ENCODE peak calls at places on chromosome 13, in seven cellular contexts. J, W, E, G, B, U and A are unnamed samples.

GRCh38 chr13:43608400-43609137 is 178.2 kb downstream of the ENOX1 start:
- DNase-seq in J (no peak), W (no peak), E (no peak), G (no peak), B (no peak), U (no peak), A (no peak)

GRCh38 chr13:60574706-60575105 is 177.7 kb downstream of the TDRD3 start:
- DNase-seq in J (no peak), W (no peak), E (no peak), G (no peak), B (no peak), U (no peak), A (no peak)

GRCh38 chr13:32261567-32261966 is 53.6 kb downstream of the ZAR1L start:
- DNase-seq in J (peak; percentile 80), W (no peak), E (no peak), G (peak; percentile 79), B (peak; percentile 8), U (no peak), A (no peak)

GRCh38 chr13:28655566-28655965 is 3.4 kb upstream of the POMP start:
- DNase-seq in J (no peak), W (no peak), E (no peak), G (no peak), B (no peak), U (no peak), A (no peak)

GRCh38 chr13:99307648-99308339 is 595 bp upstream of the GPR183 start:
- DNase-seq in J (no peak), W (no peak), E (peak; percentile 58), G (peak; percentile 73), B (no peak), U (no peak), A (peak; percentile 16)

GRCh38 chr13:19587635-19588300 is 26.4 kb upstream of the TPTE2 start:
- DNase-seq in J (no peak), W (no peak), E (no peak), G (peak; percentile 27), B (no peak), U (no peak), A (peak; percentile 51)

GRCh38 chr13:33040116-33040515 is 23.9 kb downstream of the KL start:
- DNase-seq in J (no peak), W (no peak), E (no peak), G (no peak), B (no peak), U (no peak), A (no peak)

GRCh38 chr13:102145750-102146149 is 256.1 kb downstream of the FGF14 start:
- DNase-seq in J (no peak), W (no peak), E (no peak), G (no peak), B (no peak), U (no peak), A (no peak)

GRCh38 chr13:82674546-82674945 is 1207.7 kb downstream of the SLITRK1 start:
- DNase-seq in J (no peak), W (no peak), E (no peak), G (no peak), B (no peak), U (no peak), A (no peak)

GRCh38 chr13:96710166-96710866 is 284.0 kb downstream of the OXGR1 start:
- DNase-seq in J (no peak), W (no peak), E (no peak), G (peak; percentile 20), B (no peak), U (no peak), A (no peak)

GRCh38 chr13:26544707-26545106 is 12.8 kb upstream of the WASF3 start:
- DNase-seq in J (no peak), W (no peak), E (no peak), G (no peak), B (no peak), U (no peak), A (no peak)

GRCh38 chr13:95540848-95541247 is 11.7 kb upstream of the CLDN10 start:
- DNase-seq in J (peak; percentile 89), W (no peak), E (no peak), G (no peak), B (no peak), U (no peak), A (no peak)

GRCh38 chr13:94673841-94674240 is 38.5 kb downstream of the SOX21 start:
- DNase-seq in J (no peak), W (no peak), E (no peak), G (no peak), B (no peak), U (no peak), A (no peak)

GRCh38 chr13:54368387-54368786 is 1339.8 kb downstream of the OLFM4 start:
- DNase-seq in J (no peak), W (no peak), E (no peak), G (no peak), B (no peak), U (no peak), A (no peak)

GRCh38 chr13:34764246-34764645 is 177.8 kb upstream of the NBEA start:
- DNase-seq in J (no peak), W (no peak), E (no peak), G (no peak), B (no peak), U (no peak), A (no peak)

GRCh38 chr13:106858910-106859309 is 291.0 kb upstream of the ARGLU1 start:
- DNase-seq in J (no peak), W (no peak), E (no peak), G (no peak), B (no peak), U (no peak), A (no peak)

GRCh38 chr13:44565881-44566280 is 10.2 kb downstream of the TSC22D1 start:
- DNase-seq in J (no peak), W (no peak), E (no peak), G (no peak), B (no peak), U (no peak), A (no peak)

GRCh38 chr13:79990048-79990447 is 350.9 kb downstream of the SPRY2 start:
- DNase-seq in J (no peak), W (no peak), E (no peak), G (no peak), B (no peak), U (no peak), A (no peak)

GRCh38 chr13:19981685-19982238 is 23.2 kb downstream of the ZMYM2 start:
- DNase-seq in J (no peak), W (no peak), E (no peak), G (no peak), B (no peak), U (no peak), A (no peak)

GRCh38 chr13:113109151-113110047 is 3.8 kb downstream of the F7 start:
- DNase-seq in J (peak; percentile 54), W (no peak), E (no peak), G (no peak), B (no peak), U (no peak), A (no peak)

GRCh38 chr13:29858667-29859066 is 8.2 kb upstream of the UBL3 start:
- DNase-seq in J (no peak), W (no peak), E (no peak), G (no peak), B (no peak), U (no peak), A (no peak)

GRCh38 chr13:29483211-29483610 is 112.3 kb downstream of the SLC7A1 start:
- DNase-seq in J (no peak), W (no peak), E (no peak), G (no peak), B (no peak), U (no peak), A (no peak)

GRCh38 chr13:113144255-113144629 is 14.2 kb upstream of the PROZ start:
- DNase-seq in J (peak; percentile 50), W (no peak), E (no peak), G (no peak), B (no peak), U (no peak), A (no peak)

GRCh38 chr13:101289764-101290163 is 126.5 kb downstream of the NALCN start:
- DNase-seq in J (peak; percentile 90), W (no peak), E (no peak), G (peak; percentile 33), B (peak; percentile 40), U (no peak), A (peak; percentile 31)

GRCh38 chr13:30796833-30797601 is 61.7 kb downstream of the ALOX5AP start:
- DNase-seq in J (no peak), W (no peak), E (peak; percentile 23), G (peak; percentile 79), B (no peak), U (no peak), A (no peak)

GRCh38 chr13:45534604-45535003 is 69.9 kb downstream of the COG3 start:
- DNase-seq in J (peak; percentile 71), W (no peak), E (no peak), G (no peak), B (no peak), U (no peak), A (no peak)

GRCh38 chr13:30665638-30666037 is 47.9 kb downstream of the USPL1 start:
- DNase-seq in J (no peak), W (no peak), E (no peak), G (no peak), B (no peak), U (no peak), A (no peak)

GRCh38 chr13:71864981-71865857 is 1.8 kb downstream of the DACH1 start:
- DNase-seq in J (peak; percentile 70), W (no peak), E (no peak), G (no peak), B (no peak), U (no peak), A (no peak)

GRCh38 chr13:41613984-41614581 is 156.7 kb downstream of the RGCC start:
- DNase-seq in J (no peak), W (no peak), E (no peak), G (no peak), B (no peak), U (no peak), A (no peak)

GRCh38 chr13:97573011-97573410 is 139.0 kb downstream of the RAP2A start:
- DNase-seq in J (no peak), W (no peak), E (no peak), G (no peak), B (no peak), U (no peak), A (no peak)